ENCODE peak calls at places on chromosomes 4 and X, in ten cellular contexts. V is IMR-90, Z is endothelial cell, F is GM13977, P is tibial artery, I is HCT116, R is BJ, B is upper lobe of right lung, J is omental fat pad, Y is choroid plexus epithelial cell. N is an unnamed sample.

GRCh38 chr4:95701500-95701899 is 138.4 kb upstream of the PDHA2 start:
- DNase-seq in P (no peak), I (no peak), V (no peak), J (no peak), B (no peak), Z (no peak), Y (peak; percentile 59), F (no peak), R (no peak), N (no peak)

GRCh38 chrX:129726307-129727111 is 12.3 kb upstream of the XPNPEP2 start:
- DNase-seq in B (peak; percentile 66), R (no peak), F (no peak), Y (peak; percentile 68), J (peak; percentile 60), P (no peak), I (peak; percentile 28), Z (peak; percentile 69), V (peak; percentile 69), N (peak; percentile 30)

GRCh38 chrX:133544105-133544504 is 128.8 kb upstream of the GPC4 start:
- DNase-seq in F (no peak), R (peak; percentile 2), B (no peak), Z (peak; percentile 4), Y (peak; percentile 53), I (peak; percentile 67), P (no peak), J (no peak), V (peak; percentile 7), N (no peak)

GRCh38 chr4:86005998-86006397 is 353.9 kb downstream of the MAPK10 start:
- DNase-seq in Y (no peak), R (no peak), V (no peak), P (no peak), B (no peak), J (no peak), Z (no peak), I (no peak), F (no peak), N (no peak)

GRCh38 chrX:85114776-85115175 is 111.1 kb downstream of the APOOL start:
- DNase-seq in F (no peak), R (no peak), Z (no peak), Y (peak; percentile 1), B (no peak), P (no peak), I (no peak), V (no peak), J (no peak), N (no peak)

GRCh38 chr4:40180356-40180755 is 16.5 kb upstream of the RHOH start:
- DNase-seq in Z (no peak), F (no peak), V (peak; percentile 88), Y (peak; percentile 88), J (no peak), I (peak; percentile 1), P (no peak), R (peak; percentile 80), B (no peak), N (no peak)

GRCh38 chr4:121070696-121071639 is 1.4 kb downstream of the NDNF start:
- DNase-seq in I (no peak), R (no peak), J (no peak), Y (peak; percentile 15), Z (peak; percentile 76), V (no peak), F (no peak), P (peak; percentile 75), B (peak; percentile 82), N (no peak)

GRCh38 chr4:183256756-183257385 is 63.2 kb downstream of the CLDN22 start:
- DNase-seq in R (no peak), J (no peak), V (peak; percentile 54), F (peak; percentile 41), P (peak; percentile 70), B (peak; percentile 75), I (peak; percentile 33), Y (peak; percentile 64), Z (peak; percentile 59), N (peak; percentile 35)

GRCh38 chr4:4689694-4690440 is 148.0 kb upstream of the STX18 start:
- DNase-seq in F (peak; percentile 72), I (no peak), R (no peak), J (no peak), B (no peak), P (no peak), V (no peak), Z (no peak), Y (peak; percentile 80), N (no peak)
- TF ChIP-seq CTCF in F (peak; percentile 40), I (no peak), R (no peak), J (no peak), B (no peak), P (no peak), V (no peak), Z (no peak), Y (peak; percentile 29), N (no peak)

GRCh38 chr4:149901128-149901527 is 85.5 kb upstream of the IQCM start:
- DNase-seq in B (no peak), Z (no peak), V (no peak), J (no peak), R (no peak), I (no peak), F (no peak), Y (no peak), P (no peak), N (no peak)

GRCh38 chr4:149896428-149896827 is 80.8 kb upstream of the IQCM start:
- DNase-seq in V (peak; percentile 55), Y (peak; percentile 65), J (no peak), B (no peak), I (peak; percentile 13), P (no peak), F (no peak), R (no peak), Z (peak; percentile 23), N (no peak)

DNA sequence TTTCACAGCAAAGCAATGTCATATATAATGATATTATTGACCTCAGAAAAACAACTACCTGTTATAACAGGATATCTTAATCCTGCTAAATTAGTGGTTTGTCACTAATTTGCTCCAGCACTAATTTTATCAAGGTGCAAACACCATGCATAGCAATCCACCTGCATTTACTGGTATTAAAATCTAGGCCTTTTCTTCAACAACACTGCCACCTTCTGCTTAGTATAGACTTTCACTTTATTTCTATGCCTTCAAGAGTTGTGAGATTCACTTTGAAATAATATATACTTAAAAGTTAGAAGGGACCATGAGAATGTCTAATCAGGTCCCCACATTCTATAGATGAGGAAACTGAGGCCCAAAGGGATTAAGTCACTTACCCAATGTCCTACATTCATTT is 82.1 kb upstream of the IQCM start:
- DNase-seq in F (no peak), I (peak; percentile 22), V (peak; percentile 26), B (no peak), P (no peak), Y (peak; percentile 57), Z (no peak), J (no peak), R (no peak), N (no peak)
- TF ChIP-seq CTCF in F (peak; percentile 42), I (no peak), V (peak; percentile 59), B (peak; percentile 22), P (no peak), Y (peak; percentile 52), Z (no peak), J (no peak), R (peak; percentile 46), N (no peak)

GRCh38 chr4:84146300-84146942 is 352.7 kb downstream of the NKX6-1 start:
- DNase-seq in F (no peak), V (no peak), B (no peak), Y (no peak), R (no peak), J (no peak), I (no peak), Z (no peak), P (no peak), N (no peak)

GRCh38 chr4:84150177-84150576 is 348.9 kb downstream of the NKX6-1 start:
- DNase-seq in V (no peak), F (no peak), J (no peak), B (no peak), I (no peak), Y (no peak), R (no peak), Z (no peak), P (no peak), N (no peak)

DNA sequence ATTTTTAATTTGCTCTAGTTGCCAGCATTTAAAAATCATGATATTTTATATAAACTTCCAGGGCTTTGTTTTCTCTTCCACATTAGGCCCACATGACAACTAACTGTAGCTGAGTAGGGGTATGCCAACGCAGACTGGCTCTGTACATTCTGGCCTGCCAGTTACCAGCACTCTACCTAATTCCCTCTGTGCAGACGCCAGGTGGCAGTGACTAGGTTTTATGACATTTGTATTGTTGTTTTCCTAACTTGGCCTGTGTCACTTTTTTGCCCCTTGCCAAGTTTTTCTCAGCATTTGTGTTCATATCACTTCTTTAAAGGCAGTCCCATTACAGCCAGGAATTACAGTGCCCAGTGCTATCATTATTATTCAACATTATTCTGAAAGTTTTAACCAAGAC is 347.5 kb downstream of the NKX6-1 start:
- DNase-seq in V (no peak), R (no peak), I (peak; percentile 2), Z (no peak), B (no peak), P (no peak), F (no peak), J (no peak), Y (no peak), N (no peak)
- TF ChIP-seq CTCF in V (no peak), R (no peak), I (peak; percentile 24), Z (no peak), B (no peak), P (no peak), F (peak; percentile 15), J (no peak), Y (no peak), N (no peak)

GRCh38 chr4:4762909-4763814 is 96.3 kb upstream of the MSX1 start:
- DNase-seq in P (no peak), V (peak; percentile 59), R (peak; percentile 56), I (peak; percentile 98), Z (peak; percentile 11), J (no peak), B (peak; percentile 12), F (peak; percentile 82), Y (peak; percentile 93), N (no peak)

GRCh38 chr4:4759233-4759632 is 100.2 kb upstream of the MSX1 start:
- DNase-seq in B (no peak), Z (no peak), J (no peak), Y (no peak), V (no peak), P (no peak), R (no peak), F (no peak), I (no peak), N (no peak)

GRCh38 chr4:4762300-4762699 is 97.2 kb upstream of the MSX1 start:
- DNase-seq in J (no peak), Z (no peak), F (no peak), V (no peak), B (peak; percentile 41), Y (no peak), R (no peak), P (no peak), I (no peak), N (no peak)

GRCh38 chr4:4759883-4760282 is 99.6 kb upstream of the MSX1 start:
- DNase-seq in F (no peak), J (no peak), Z (no peak), B (no peak), R (no peak), Y (no peak), I (no peak), P (no peak), V (no peak), N (no peak)

DNA sequence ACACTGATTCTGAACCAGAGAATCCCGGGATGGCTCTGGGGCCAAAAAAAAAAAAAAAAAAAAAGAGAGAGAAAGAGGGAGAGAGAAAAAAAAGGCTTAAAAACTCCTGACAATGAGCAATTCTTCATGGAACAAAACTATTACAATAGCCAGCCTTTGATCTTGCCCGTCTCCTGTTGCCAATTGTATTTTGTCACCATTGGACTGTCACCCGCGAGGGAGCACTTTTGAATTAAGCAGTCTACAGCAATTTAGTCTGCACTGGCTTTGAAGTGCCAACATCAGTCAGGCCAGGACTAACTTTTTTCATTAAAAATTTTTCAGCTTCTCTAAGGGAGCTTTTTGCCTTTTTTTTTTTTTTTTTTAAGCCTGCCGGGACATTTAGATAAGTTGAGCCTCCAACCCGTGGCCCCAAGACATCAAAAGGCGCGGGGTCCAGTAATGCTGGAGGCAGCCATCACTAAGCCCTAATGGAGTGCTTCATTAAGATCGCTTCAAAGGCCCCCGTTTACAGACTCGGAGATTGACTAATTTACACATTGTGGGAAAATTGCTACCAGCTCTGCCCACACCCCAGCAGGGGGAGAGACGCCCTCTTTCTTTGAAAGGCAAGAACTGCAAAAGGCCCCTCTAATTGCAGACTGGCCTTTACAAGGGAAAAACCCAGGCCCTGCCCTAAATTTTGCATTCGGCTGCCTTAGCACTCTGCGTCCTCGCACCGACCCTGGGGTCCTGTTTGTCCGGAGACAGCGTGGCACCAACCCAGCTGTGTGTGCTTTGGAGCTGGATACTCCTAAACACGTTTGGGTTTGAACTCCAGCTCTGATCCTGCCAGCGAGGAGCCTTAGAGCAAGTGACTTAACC is 98.1 kb upstream of the MSX1 start:
- DNase-seq in V (no peak), J (no peak), Z (peak; percentile 30), B (peak; percentile 47), Y (peak; percentile 31), I (peak; percentile 76), F (peak; percentile 38), P (no peak), R (no peak), N (no peak)
- TF ChIP-seq CTCF in V (peak; percentile 15), J (no peak), Z (peak; percentile 41), B (no peak), Y (peak; percentile 65), I (peak; percentile 79), F (peak; percentile 36), P (no peak), R (peak; percentile 27), N (no peak)

N was measured in B cell.